ENCODE peak calls at places on chromosomes 2 and 18, in seven cellular contexts. One of them, this sample, is unnamed.

GRCh38 chr2:237213325-237214040 is 127.8 kb downstream of the COPS8 start:
- DNase-seq in A549: no peak
- DNase-seq in left lung: peak; percentile 75
- DNase-seq in PC-9: no peak
- DNase-seq in AG10803: peak; percentile 96
- DNase-seq in omental fat pad: no peak
- DNase-seq in hepatocyte: peak; percentile 66
- DNase-seq in this sample: no peak

GRCh38 chr2:37323176-37323575 is 1.5 kb downstream of the PRKD3 start:
- DNase-seq in A549: no peak
- DNase-seq in left lung: no peak
- DNase-seq in PC-9: no peak
- DNase-seq in AG10803: no peak
- DNase-seq in omental fat pad: no peak
- DNase-seq in hepatocyte: no peak
- DNase-seq in this sample: no peak

GRCh38 chr18:3994061-3994687 is 460.9 kb downstream of the DLGAP1 start:
- DNase-seq in A549: no peak
- DNase-seq in left lung: no peak
- DNase-seq in PC-9: no peak
- DNase-seq in AG10803: no peak
- DNase-seq in omental fat pad: no peak
- DNase-seq in hepatocyte: no peak
- DNase-seq in this sample: no peak

GRCh38 chr2:169468841-169469240 is 10.5 kb upstream of the BBS5 start:
- DNase-seq in A549: no peak
- DNase-seq in left lung: no peak
- DNase-seq in PC-9: no peak
- DNase-seq in AG10803: no peak
- DNase-seq in omental fat pad: no peak
- DNase-seq in hepatocyte: no peak
- DNase-seq in this sample: no peak

GRCh38 chr18:51168031-51168742 is 29.3 kb downstream of the MEX3C start:
- DNase-seq in A549: no peak
- DNase-seq in left lung: no peak
- DNase-seq in PC-9: no peak
- DNase-seq in AG10803: no peak
- DNase-seq in omental fat pad: no peak
- DNase-seq in hepatocyte: no peak
- DNase-seq in this sample: no peak

GRCh38 chr2:52916976-52917375 is 850.6 kb upstream of the CHAC2 start:
- DNase-seq in A549: no peak
- DNase-seq in left lung: no peak
- DNase-seq in PC-9: no peak
- DNase-seq in AG10803: no peak
- DNase-seq in omental fat pad: no peak
- DNase-seq in hepatocyte: no peak
- DNase-seq in this sample: no peak

GRCh38 chr18:74976331-74976909 is 232.5 kb downstream of the PTGR3 start:
- DNase-seq in A549: no peak
- DNase-seq in left lung: no peak
- DNase-seq in PC-9: no peak
- DNase-seq in AG10803: no peak
- DNase-seq in omental fat pad: no peak
- DNase-seq in hepatocyte: no peak
- DNase-seq in this sample: no peak

GRCh38 chr2:217437289-217437688 is 565.5 kb downstream of the TNS1 start:
- DNase-seq in A549: no peak
- DNase-seq in left lung: no peak
- DNase-seq in PC-9: no peak
- DNase-seq in AG10803: no peak
- DNase-seq in omental fat pad: no peak
- DNase-seq in hepatocyte: no peak
- DNase-seq in this sample: no peak

GRCh38 chr18:61669320-61669719 is 223.5 kb downstream of the RNF152 start:
- DNase-seq in A549: no peak
- DNase-seq in left lung: no peak
- DNase-seq in PC-9: no peak
- DNase-seq in AG10803: peak; percentile 75
- DNase-seq in omental fat pad: no peak
- DNase-seq in hepatocyte: no peak
- DNase-seq in this sample: no peak

GRCh38 chr2:72822794-72823193 is 3.0 kb downstream of the EXOC6B start:
- DNase-seq in A549: no peak
- DNase-seq in left lung: no peak
- DNase-seq in PC-9: no peak
- DNase-seq in AG10803: no peak
- DNase-seq in omental fat pad: no peak
- DNase-seq in hepatocyte: no peak
- DNase-seq in this sample: no peak

GRCh38 chr2:43020990-43021677 is 205.3 kb downstream of the ZFP36L2 start:
- DNase-seq in A549: no peak
- DNase-seq in left lung: peak; percentile 29
- DNase-seq in PC-9: no peak
- DNase-seq in AG10803: no peak
- DNase-seq in omental fat pad: no peak
- DNase-seq in hepatocyte: no peak
- DNase-seq in this sample: no peak

DNA sequence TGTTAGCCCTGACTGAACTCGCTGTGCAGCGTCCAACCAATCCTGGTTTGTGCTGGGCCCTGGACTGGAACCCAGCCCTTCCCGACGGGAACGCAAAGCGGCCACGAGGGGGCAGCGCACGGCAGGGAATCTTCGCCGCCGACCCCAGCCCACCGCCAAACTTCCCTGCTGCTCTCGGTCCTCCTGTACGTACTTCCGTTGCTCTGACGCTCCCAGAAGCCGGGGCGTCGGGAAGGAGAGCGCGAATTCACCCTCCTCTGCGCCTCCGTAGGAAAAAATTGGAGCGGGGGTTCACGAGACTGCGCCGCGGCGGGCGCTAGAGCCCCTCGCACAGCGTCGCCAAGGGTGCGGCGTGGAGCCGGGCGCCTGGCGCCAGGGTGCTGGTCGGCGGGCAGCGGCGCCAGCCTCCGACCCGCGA is 948 bp upstream of the SH3RF3 start:
- DNase-seq in A549: peak; percentile 82
- DNase-seq in left lung: peak; percentile 82
- DNase-seq in PC-9: peak; percentile 79
- DNase-seq in AG10803: peak; percentile 87
- DNase-seq in omental fat pad: peak; percentile 47
- DNase-seq in hepatocyte: peak; percentile 88
- DNase-seq in this sample: peak; percentile 79
- TF ChIP-seq CTCF in A549: peak; percentile 87
- TF ChIP-seq CTCF in left lung: peak; percentile 94
- TF ChIP-seq CTCF in PC-9: peak; percentile 90
- TF ChIP-seq CTCF in AG10803: peak; percentile 82
- TF ChIP-seq CTCF in omental fat pad: peak; percentile 79
- TF ChIP-seq CTCF in hepatocyte: peak; percentile 97
- TF ChIP-seq CTCF in this sample: peak; percentile 90

GRCh38 chr18:70072678-70073077 is 125.0 kb upstream of the CD226 start:
- DNase-seq in A549: no peak
- DNase-seq in left lung: no peak
- DNase-seq in PC-9: no peak
- DNase-seq in AG10803: peak; percentile 47
- DNase-seq in omental fat pad: no peak
- DNase-seq in hepatocyte: peak; percentile 40
- DNase-seq in this sample: no peak
- TF ChIP-seq CTCF in A549: peak; percentile 34
- TF ChIP-seq CTCF in left lung: no peak
- TF ChIP-seq CTCF in PC-9: no peak
- TF ChIP-seq CTCF in AG10803: peak; percentile 48
- TF ChIP-seq CTCF in omental fat pad: no peak
- TF ChIP-seq CTCF in hepatocyte: peak; percentile 57
- TF ChIP-seq CTCF in this sample: peak; percentile 46

GRCh38 chr2:225814554-225814953 is 415.0 kb downstream of the NYAP2 start:
- DNase-seq in A549: no peak
- DNase-seq in left lung: no peak
- DNase-seq in PC-9: no peak
- DNase-seq in AG10803: no peak
- DNase-seq in omental fat pad: no peak
- DNase-seq in hepatocyte: no peak
- DNase-seq in this sample: no peak
- TF ChIP-seq CTCF in A549: no peak
- TF ChIP-seq CTCF in left lung: no peak
- TF ChIP-seq CTCF in PC-9: no peak
- TF ChIP-seq CTCF in AG10803: no peak
- TF ChIP-seq CTCF in omental fat pad: no peak
- TF ChIP-seq CTCF in hepatocyte: no peak
- TF ChIP-seq CTCF in this sample: no peak

GRCh38 chr2:48914477-48915077 is 159.1 kb upstream of the LHCGR start:
- DNase-seq in A549: no peak
- DNase-seq in left lung: no peak
- DNase-seq in PC-9: no peak
- DNase-seq in AG10803: no peak
- DNase-seq in omental fat pad: no peak
- DNase-seq in hepatocyte: no peak
- DNase-seq in this sample: no peak

GRCh38 chr2:48906640-48907039 is 151.1 kb upstream of the LHCGR start:
- DNase-seq in A549: no peak
- DNase-seq in left lung: no peak
- DNase-seq in PC-9: no peak
- DNase-seq in AG10803: no peak
- DNase-seq in omental fat pad: no peak
- DNase-seq in hepatocyte: no peak
- DNase-seq in this sample: no peak

GRCh38 chr2:48915227-48915626 is 159.7 kb upstream of the LHCGR start:
- DNase-seq in A549: no peak
- DNase-seq in left lung: no peak
- DNase-seq in PC-9: no peak
- DNase-seq in AG10803: no peak
- DNase-seq in omental fat pad: no peak
- DNase-seq in hepatocyte: no peak
- DNase-seq in this sample: no peak

GRCh38 chr2:48915884-48916283 is 160.4 kb upstream of the LHCGR start:
- DNase-seq in A549: no peak
- DNase-seq in left lung: no peak
- DNase-seq in PC-9: no peak
- DNase-seq in AG10803: no peak
- DNase-seq in omental fat pad: no peak
- DNase-seq in hepatocyte: no peak
- DNase-seq in this sample: no peak

GRCh38 chr2:48912110-48912509 is 156.6 kb upstream of the LHCGR start:
- DNase-seq in A549: no peak
- DNase-seq in left lung: no peak
- DNase-seq in PC-9: no peak
- DNase-seq in AG10803: no peak
- DNase-seq in omental fat pad: no peak
- DNase-seq in hepatocyte: peak; percentile 25
- DNase-seq in this sample: no peak
- TF ChIP-seq CTCF in A549: no peak
- TF ChIP-seq CTCF in left lung: no peak
- TF ChIP-seq CTCF in PC-9: no peak
- TF ChIP-seq CTCF in AG10803: no peak
- TF ChIP-seq CTCF in omental fat pad: no peak
- TF ChIP-seq CTCF in hepatocyte: peak; percentile 28
- TF ChIP-seq CTCF in this sample: no peak